ENCODE peak calls at places on chromosome 4, in four cellular contexts. K, H, M and V are unnamed samples.

GRCh38 chr4:138666366-138666765 is 349.2 kb upstream of the NOCT start:
- DNase-seq in K (no peak), H (no peak), M (no peak), V (no peak)

GRCh38 chr4:148289740-148290139 is 152.5 kb downstream of the NR3C2 start:
- DNase-seq in K (no peak), H (no peak), M (no peak), V (no peak)

GRCh38 chr4:21304061-21304541 is 603.8 kb downstream of the PACRGL start:
- DNase-seq in K (no peak), H (no peak), M (no peak), V (no peak)

GRCh38 chr4:110801591-110801990 is 178.7 kb upstream of the PITX2 start:
- DNase-seq in K (no peak), H (no peak), M (no peak), V (no peak)

GRCh38 chr4:100289530-100289888 is 99.2 kb upstream of the DDIT4L start:
- DNase-seq in K (no peak), H (peak), M (no peak), V (peak)

GRCh38 chr4:18556402-18556801 is 534.8 kb upstream of the LCORL start:
- DNase-seq in K (no peak), H (no peak), M (no peak), V (no peak)

GRCh38 chr4:155909615-155910226 is 6.2 kb downstream of the TDO2 start:
- DNase-seq in K (no peak), H (no peak), M (no peak), V (no peak)

GRCh38 chr4:33831667-33832066 is 2412.6 kb downstream of the ARAP2 start:
- DNase-seq in K (no peak), H (no peak), M (no peak), V (no peak)

GRCh38 chr4:7029921-7030320 is 13.3 kb upstream of the TADA2B start:
- DNase-seq in K (no peak), H (no peak), M (no peak), V (no peak)

GRCh38 chr4:176320340-176320975 is 692 bp downstream of the SPCS3 start:
- DNase-seq in K (peak), H (peak), M (peak), V (no peak)

GRCh38 chr4:7319024-7319423 is 115.7 kb downstream of the PSAPL1 start:
- DNase-seq in K (no peak), H (no peak), M (no peak), V (no peak)

GRCh38 chr4:38612996-38613395 is 51.0 kb upstream of the KLF3 start:
- DNase-seq in K (no peak), H (peak), M (no peak), V (no peak)

GRCh38 chr4:99529218-99529617 is 18.4 kb downstream of the C4orf17 start:
- DNase-seq in K (no peak), H (no peak), M (no peak), V (no peak)

GRCh38 chr4:10974371-10974770 is 289.8 kb upstream of the CLNK start:
- DNase-seq in K (no peak), H (no peak), M (no peak), V (no peak)

GRCh38 chr4:15906024-15906443 is 32.5 kb downstream of the FGFBP1 start:
- DNase-seq in K (no peak), H (peak), M (no peak), V (no peak)

GRCh38 chr4:113300384-113301011 is 251.0 kb downstream of the ANK2 start:
- DNase-seq in K (no peak), H (peak), M (no peak), V (peak)

GRCh38 chr4:138263438-138263837 is 21.3 kb upstream of the SLC7A11 start:
- DNase-seq in K (no peak), H (no peak), M (no peak), V (no peak)

GRCh38 chr4:140450352-140450751 is 22.9 kb upstream of the CLGN start:
- DNase-seq in K (no peak), H (no peak), M (no peak), V (no peak)

GRCh38 chr4:182277402-182277801 is 34.2 kb downstream of the TENM3 start:
- DNase-seq in K (no peak), H (peak), M (no peak), V (no peak)

GRCh38 chr4:185343726-185344581 is 51.8 kb downstream of the LRP2BP start:
- DNase-seq in K (peak), H (no peak), M (no peak), V (no peak)

GRCh38 chr4:155032521-155033229 is 175.8 kb upstream of the NPY2R start:
- DNase-seq in K (no peak), H (no peak), M (no peak), V (no peak)

GRCh38 chr4:22514001-22514400 is 1.9 kb downstream of the ADGRA3 start:
- DNase-seq in K (no peak), H (peak), M (no peak), V (peak)

GRCh38 chr4:55367084-55367722 is 21.2 kb downstream of the SRD5A3 start:
- DNase-seq in K (no peak), H (no peak), M (no peak), V (no peak)

GRCh38 chr4:150164956-150165355 is 86.7 kb downstream of the DCLK2 start:
- DNase-seq in K (no peak), H (no peak), M (no peak), V (no peak)

GRCh38 chr4:181796502-181796901 is 446.7 kb upstream of the TENM3 start:
- DNase-seq in K (no peak), H (no peak), M (no peak), V (peak)